ENCODE peak calls at places on chromosomes 13 and 19, in ten cellular contexts. Z, S, M, X, Y, W, P, Q, H and R are unnamed samples.

GRCh38 chr19:1101337-1101698 is 2.5 kb upstream of the GPX4 start:
- DNase-seq in Z (no peak), S (no peak), M (no peak), X (no peak), Y (peak), W (no peak), P (peak), Q (no peak), H (no peak), R (no peak)

GRCh38 chr13:61531383-61532065 is 115.9 kb upstream of the PCDH20 start:
- DNase-seq in Z (no peak), S (no peak), M (no peak), X (no peak), Y (no peak), W (no peak), P (no peak), Q (no peak), H (no peak), R (no peak)

GRCh38 chr13:30346789-30347167 is 39.4 kb upstream of the KATNAL1 start:
- DNase-seq in Z (no peak), S (no peak), M (no peak), X (no peak), Y (no peak), W (no peak), P (no peak), Q (no peak), H (no peak), R (no peak)

GRCh38 chr13:42396501-42396900 is 124.5 kb downstream of the AKAP11 start:
- DNase-seq in Z (no peak), S (no peak), M (no peak), X (no peak), Y (no peak), W (no peak), P (no peak), Q (no peak), H (peak), R (no peak)

GRCh38 chr13:101417043-101417406 is 717 bp upstream of the NALCN start:
- DNase-seq in Z (no peak), S (no peak), M (peak), X (peak), Y (no peak), W (peak), P (peak), Q (no peak), H (no peak), R (peak)

GRCh38 chr19:38079926-38080380 is 144.1 kb downstream of the DPF1 start:
- DNase-seq in Z (peak), S (peak), M (peak), X (no peak), Y (no peak), W (no peak), P (peak), Q (no peak), H (no peak), R (peak)

GRCh38 chr13:42561752-42562467 is 12.0 kb upstream of the TNFSF11 start:
- DNase-seq in Z (no peak), S (no peak), M (no peak), X (no peak), Y (no peak), W (no peak), P (no peak), Q (no peak), H (no peak), R (no peak)

GRCh38 chr13:22454586-22454985 is 726.2 kb upstream of the SGCG start:
- DNase-seq in Z (no peak), S (no peak), M (no peak), X (peak), Y (no peak), W (no peak), P (peak), Q (no peak), H (no peak), R (no peak)

GRCh38 chr13:102045713-102046112 is 356.1 kb downstream of the FGF14 start:
- DNase-seq in Z (no peak), S (no peak), M (no peak), X (peak), Y (no peak), W (no peak), P (peak), Q (no peak), H (no peak), R (no peak)

GRCh38 chr19:3695124-3695733 is 5.0 kb downstream of the PIP5K1C start:
- DNase-seq in Z (no peak), S (no peak), M (no peak), X (no peak), Y (no peak), W (no peak), P (no peak), Q (no peak), H (no peak), R (no peak)

GRCh38 chr19:33413426-33413725 is 39.9 kb downstream of the CEBPG start:
- DNase-seq in Z (no peak), S (no peak), M (no peak), X (no peak), Y (no peak), W (no peak), P (no peak), Q (no peak), H (no peak), R (no peak)

GRCh38 chr19:19064098-19064722 is 416 bp downstream of the SLC25A42 start:
- DNase-seq in Z (no peak), S (no peak), M (no peak), X (no peak), Y (peak), W (peak), P (no peak), Q (peak), H (no peak), R (no peak)

GRCh38 chr13:20997301-20998061 is 63.9 kb downstream of the LATS2 start:
- DNase-seq in Z (no peak), S (no peak), M (peak), X (no peak), Y (no peak), W (no peak), P (peak), Q (no peak), H (no peak), R (no peak)

GRCh38 chr19:51417107-51417806 is at the start of gene SIGLEC10:
- DNase-seq in Z (no peak), S (no peak), M (no peak), X (no peak), Y (no peak), W (peak), P (no peak), Q (peak), H (no peak), R (no peak)

GRCh38 chr13:53368948-53369347 is 340.3 kb downstream of the OLFM4 start:
- DNase-seq in Z (no peak), S (no peak), M (no peak), X (no peak), Y (no peak), W (peak), P (peak), Q (no peak), H (no peak), R (no peak)

GRCh38 chr13:99144306-99144705 is 56.3 kb upstream of the UBAC2 start:
- DNase-seq in Z (no peak), S (no peak), M (no peak), X (no peak), Y (no peak), W (no peak), P (no peak), Q (no peak), H (no peak), R (no peak)

GRCh38 chr13:58032676-58033440 is 401.3 kb downstream of the PCDH17 start:
- DNase-seq in Z (no peak), S (no peak), M (no peak), X (no peak), Y (no peak), W (no peak), P (no peak), Q (no peak), H (no peak), R (no peak)

GRCh38 chr13:40087021-40088002 is 431.9 kb downstream of the COG6 start:
- DNase-seq in Z (no peak), S (no peak), M (no peak), X (no peak), Y (no peak), W (peak), P (no peak), Q (no peak), H (no peak), R (no peak)

GRCh38 chr19:47561440-47562045 is 11.4 kb downstream of the ZNF541 start:
- DNase-seq in Z (no peak), S (no peak), M (no peak), X (no peak), Y (no peak), W (peak), P (no peak), Q (no peak), H (no peak), R (no peak)

GRCh38 chr19:47331931-47332547 is at the start of gene C5AR2:
- DNase-seq in Z (no peak), S (no peak), M (no peak), X (no peak), Y (no peak), W (no peak), P (no peak), Q (no peak), H (no peak), R (no peak)

GRCh38 chr13:110516500-110516899 is 45.0 kb downstream of the RAB20 start:
- DNase-seq in Z (no peak), S (no peak), M (no peak), X (no peak), Y (no peak), W (no peak), P (no peak), Q (no peak), H (no peak), R (no peak)

GRCh38 chr13:48624858-48625257 is 28.9 kb upstream of the CYSLTR2 start:
- DNase-seq in Z (no peak), S (no peak), M (no peak), X (no peak), Y (no peak), W (no peak), P (no peak), Q (no peak), H (no peak), R (no peak)

GRCh38 chr19:584240-585001 is 5.3 kb upstream of the HCN2 start:
- DNase-seq in Z (no peak), S (peak), M (peak), X (peak), Y (peak), W (peak), P (peak), Q (peak), H (peak), R (no peak)

GRCh38 chr19:8316351-8317125 is 4.6 kb downstream of the NDUFA7 start:
- DNase-seq in Z (no peak), S (no peak), M (no peak), X (no peak), Y (no peak), W (no peak), P (no peak), Q (no peak), H (no peak), R (no peak)

GRCh38 chr13:74479124-74479523 is 344.9 kb upstream of the KLF12 start:
- DNase-seq in Z (no peak), S (no peak), M (no peak), X (no peak), Y (no peak), W (no peak), P (peak), Q (no peak), H (no peak), R (no peak)

GRCh38 chr13:98858206-98858605 is 105.7 kb upstream of the SLC15A1 start:
- DNase-seq in Z (no peak), S (no peak), M (no peak), X (no peak), Y (no peak), W (no peak), P (no peak), Q (no peak), H (no peak), R (no peak)